ENCODE peak calls at places on chromosomes 5 and 9, in four cellular contexts. M is right lobe of liver; J is CD8-positive, alpha-beta memory T cell; B is OCI-LY7. R is an unnamed sample.

GRCh38 chr9:110126986-110127864 is 80.7 kb downstream of the C9orf152 start:
- DNase-seq in M (peak), B (no peak), J (no peak), R (no peak)

GRCh38 chr5:30414078-30414477 is 779.4 kb upstream of the CDH6 start:
- DNase-seq in M (no peak), B (no peak), J (no peak), R (no peak)

GRCh38 chr5:91384671-91385430 is 1.7 kb upstream of the ARRDC3 start:
- DNase-seq in M (no peak), B (peak), J (peak), R (peak)

GRCh38 chr5:75670571-75670970 is 46.7 kb downstream of the POC5 start:
- DNase-seq in M (no peak), J (no peak), B (no peak), R (no peak)

GRCh38 chr5:128815201-128815600 is 150.1 kb upstream of the SLC27A6 start:
- DNase-seq in J (no peak), B (no peak), M (no peak), R (no peak)

GRCh38 chr5:32709789-32710334 is 1.3 kb upstream of the NPR3 start:
- DNase-seq in M (peak), J (no peak), B (no peak), R (peak)

GRCh38 chr9:32928145-32928763 is 73.2 kb downstream of the APTX start:
- DNase-seq in J (no peak), M (no peak), B (no peak), R (no peak)

GRCh38 chr5:132060501-132061161 is at the start of gene IL3:
- DNase-seq in B (no peak), M (peak), J (no peak), R (no peak)

GRCh38 chr9:34272146-34272545 is 56.9 kb downstream of the KIF24 start:
- DNase-seq in B (no peak), J (no peak), M (no peak), R (no peak)

GRCh38 chr5:118407958-118408357 is 580.4 kb downstream of the DTWD2 start:
- DNase-seq in B (no peak), J (no peak), M (no peak), R (no peak)

GRCh38 chr5:131186561-131187256 is 16.0 kb downstream of the LYRM7 start:
- DNase-seq in J (no peak), M (no peak), B (no peak), R (no peak)

GRCh38 chr5:83220331-83220730 is 143.0 kb downstream of the XRCC4 start:
- DNase-seq in J (no peak), B (no peak), M (no peak), R (no peak)

GRCh38 chr9:20442461-20443319 is 179.6 kb downstream of the MLLT3 start:
- DNase-seq in M (no peak), J (no peak), B (no peak), R (no peak)

GRCh38 chr5:177453852-177454396 is 7.3 kb downstream of the PRR7 start:
- DNase-seq in B (peak), M (peak), J (no peak), R (no peak)

GRCh38 chr5:98736753-98737152 is 36.7 kb upstream of the RGMB start:
- DNase-seq in J (no peak), B (no peak), M (no peak), R (no peak)

GRCh38 chr5:84961193-84961592 is 576.5 kb upstream of the EDIL3 start:
- DNase-seq in M (no peak), J (no peak), B (no peak), R (no peak)

GRCh38 chr5:79225026-79225425 is 10.9 kb upstream of the JMY start:
- DNase-seq in M (no peak), B (no peak), J (no peak), R (no peak)

GRCh38 chr9:135220601-135221575 is 133.4 kb downstream of the OLFM1 start:
- DNase-seq in B (no peak), J (no peak), M (peak), R (no peak)

GRCh38 chr9:76658510-76659231 is 105.6 kb upstream of the PCA3 start:
- DNase-seq in M (no peak), B (peak), J (no peak), R (peak)

GRCh38 chr9:36812556-36812955 is 221.5 kb downstream of the PAX5 start:
- DNase-seq in B (no peak), J (no peak), M (no peak), R (no peak)

GRCh38 chr5:171093598-171093997 is 215.4 kb upstream of the TLX3 start:
- DNase-seq in B (no peak), J (no peak), M (no peak), R (no peak)

GRCh38 chr5:34009610-34010009 is 1.8 kb upstream of the AMACR start:
- DNase-seq in B (no peak), J (no peak), M (no peak), R (no peak)

GRCh38 chr9:97853844-97854695 is 1.0 kb downstream of the FOXE1 start:
- DNase-seq in M (no peak), J (peak), B (peak), R (peak)

GRCh38 chr9:124038239-124038638 is 26.7 kb downstream of the LHX2 start:
- DNase-seq in B (no peak), J (no peak), M (peak), R (no peak)

GRCh38 chr9:114154597-114155102 is 687 bp upstream of the COL27A1 start:
- DNase-seq in J (no peak), B (no peak), M (no peak), R (no peak)

GRCh38 chr9:89839427-89839826 is 234.6 kb downstream of the GADD45G start:
- DNase-seq in M (no peak), B (no peak), J (no peak), R (no peak)

GRCh38 chr5:165502893-165503696 is 1997.7 kb downstream of the MAT2B start:
- DNase-seq in M (no peak), B (no peak), J (no peak), R (no peak)

GRCh38 chr9:1732670-1733069 is 282.5 kb upstream of the SMARCA2 start:
- DNase-seq in J (no peak), B (peak), M (no peak), R (no peak)

GRCh38 chr5:98722188-98722587 is 51.3 kb upstream of the RGMB start:
- DNase-seq in M (no peak), B (no peak), J (no peak), R (no peak)

GRCh38 chr5:171432581-171433351 is 13.3 kb downstream of the FGF18 start:
- DNase-seq in M (no peak), J (no peak), B (no peak), R (no peak)

GRCh38 chr5:54249210-54250028 is 61.0 kb downstream of the ARL15 start:
- DNase-seq in J (peak), B (peak), M (no peak), R (no peak)

GRCh38 chr5:140641716-140642115 is 2.5 kb downstream of the TMCO6 start:
- DNase-seq in J (no peak), M (no peak), B (no peak), R (no peak)

GRCh38 chr5:96115467-96115812 is 153.8 kb upstream of the ELL2 start:
- DNase-seq in J (no peak), B (no peak), M (no peak), R (no peak)

GRCh38 chr9:69672828-69673640 is 863 bp upstream of the APBA1 start:
- DNase-seq in J (peak), B (peak), M (peak), R (peak)
- H3K4me3 ChIP-seq in J (peak), B (peak), M (peak), R (peak)

GRCh38 chr5:135545115-135545514 is 9.4 kb upstream of the NEUROG1 start:
- DNase-seq in M (no peak), B (no peak), J (no peak), R (no peak)
- H3K4me3 ChIP-seq in M (no peak), B (no peak), J (no peak), R (no peak)

DNA sequence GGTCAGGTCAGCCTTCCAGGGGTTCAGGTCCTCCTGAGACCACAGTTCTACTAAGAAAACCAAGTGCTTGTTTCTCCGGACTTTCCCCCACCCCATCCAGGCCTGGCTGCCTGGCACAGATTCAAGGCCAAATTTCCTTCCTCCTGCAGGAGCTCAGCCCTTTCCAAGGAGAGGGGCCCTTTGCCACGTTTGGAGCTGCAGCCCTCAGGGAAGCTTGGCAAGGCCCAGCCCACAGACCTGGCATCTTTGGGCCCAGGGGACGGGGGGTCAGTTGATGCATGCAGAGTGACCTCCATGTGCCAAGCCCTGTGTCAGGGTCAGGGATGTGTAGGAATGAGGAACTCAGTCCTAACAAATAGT is 68.4 kb upstream of the GGTA1 start:
- DNase-seq in B (no peak), M (no peak), J (no peak), R (no peak)
- H3K4me3 ChIP-seq in B (no peak), M (no peak), J (no peak), R (no peak)

GRCh38 chr5:61632064-61632463 is 300.0 kb downstream of the ZSWIM6 start:
- DNase-seq in M (no peak), B (no peak), J (no peak), R (no peak)
- H3K4me3 ChIP-seq in M (no peak), B (no peak), J (no peak), R (no peak)

R was measured in GM06990.